ENCODE peak calls at places on chromosome 17, in nine cellular contexts. One of them, this sample, is unnamed.

GRCh38 chr17:30422171-30422570 is 43.4 kb downstream of the CPD start:
- DNase-seq in RWPE1: no peak
- DNase-seq in GM23248: no peak
- DNase-seq in T-helper 2 cell: no peak
- DNase-seq in SW480: no peak
- DNase-seq in stimulated activated CD8-positive, alpha-beta memory T cell treated with anti-CD3 and anti-CD28 coated beads, Interleukin-4, amount 100 ng/mL, for 24 hours: no peak
- DNase-seq in aorta: no peak
- DNase-seq in ELR: no peak
- DNase-seq in upper lobe of right lung: no peak
- DNase-seq in this sample: no peak

GRCh38 chr17:16464641-16465312 is 27.2 kb downstream of the LRRC75A start:
- DNase-seq in RWPE1: no peak
- DNase-seq in GM23248: no peak
- DNase-seq in T-helper 2 cell: no peak
- DNase-seq in SW480: no peak
- DNase-seq in stimulated activated CD8-positive, alpha-beta memory T cell treated with anti-CD3 and anti-CD28 coated beads, Interleukin-4, amount 100 ng/mL, for 24 hours: no peak
- DNase-seq in aorta: no peak
- DNase-seq in ELR: no peak
- DNase-seq in upper lobe of right lung: no peak
- DNase-seq in this sample: no peak

GRCh38 chr17:62933986-62934385 is 32.0 kb upstream of the TANC2 start:
- DNase-seq in RWPE1: no peak
- DNase-seq in GM23248: peak
- DNase-seq in T-helper 2 cell: no peak
- DNase-seq in SW480: no peak
- DNase-seq in stimulated activated CD8-positive, alpha-beta memory T cell treated with anti-CD3 and anti-CD28 coated beads, Interleukin-4, amount 100 ng/mL, for 24 hours: no peak
- DNase-seq in aorta: no peak
- DNase-seq in ELR: no peak
- DNase-seq in upper lobe of right lung: no peak
- DNase-seq in this sample: no peak

GRCh38 chr17:14289162-14289561 is 11.7 kb upstream of the HS3ST3B1 start:
- DNase-seq in RWPE1: no peak
- DNase-seq in GM23248: no peak
- DNase-seq in T-helper 2 cell: no peak
- DNase-seq in SW480: no peak
- DNase-seq in stimulated activated CD8-positive, alpha-beta memory T cell treated with anti-CD3 and anti-CD28 coated beads, Interleukin-4, amount 100 ng/mL, for 24 hours: no peak
- DNase-seq in aorta: no peak
- DNase-seq in ELR: no peak
- DNase-seq in upper lobe of right lung: no peak
- DNase-seq in this sample: no peak

GRCh38 chr17:75069783-75070182 is 18.0 kb upstream of the SLC16A5 start:
- DNase-seq in RWPE1: peak
- DNase-seq in GM23248: peak
- DNase-seq in T-helper 2 cell: peak
- DNase-seq in SW480: peak
- DNase-seq in stimulated activated CD8-positive, alpha-beta memory T cell treated with anti-CD3 and anti-CD28 coated beads, Interleukin-4, amount 100 ng/mL, for 24 hours: no peak
- DNase-seq in aorta: no peak
- DNase-seq in ELR: peak
- DNase-seq in upper lobe of right lung: no peak
- DNase-seq in this sample: no peak

GRCh38 chr17:71668807-71669206 is 452.0 kb upstream of the SOX9 start:
- DNase-seq in RWPE1: no peak
- DNase-seq in GM23248: no peak
- DNase-seq in T-helper 2 cell: no peak
- DNase-seq in SW480: no peak
- DNase-seq in stimulated activated CD8-positive, alpha-beta memory T cell treated with anti-CD3 and anti-CD28 coated beads, Interleukin-4, amount 100 ng/mL, for 24 hours: no peak
- DNase-seq in aorta: no peak
- DNase-seq in ELR: no peak
- DNase-seq in upper lobe of right lung: no peak
- DNase-seq in this sample: no peak

GRCh38 chr17:19753049-19753444 is 4.9 kb upstream of the ALDH3A1 start:
- DNase-seq in RWPE1: peak
- DNase-seq in GM23248: peak
- DNase-seq in T-helper 2 cell: no peak
- DNase-seq in SW480: peak
- DNase-seq in stimulated activated CD8-positive, alpha-beta memory T cell treated with anti-CD3 and anti-CD28 coated beads, Interleukin-4, amount 100 ng/mL, for 24 hours: no peak
- DNase-seq in aorta: peak
- DNase-seq in ELR: peak
- DNase-seq in upper lobe of right lung: peak
- DNase-seq in this sample: no peak

GRCh38 chr17:915416-916201 is 64.0 kb downstream of the NXN start:
- DNase-seq in RWPE1: no peak
- DNase-seq in GM23248: no peak
- DNase-seq in T-helper 2 cell: no peak
- DNase-seq in SW480: no peak
- DNase-seq in stimulated activated CD8-positive, alpha-beta memory T cell treated with anti-CD3 and anti-CD28 coated beads, Interleukin-4, amount 100 ng/mL, for 24 hours: no peak
- DNase-seq in aorta: no peak
- DNase-seq in ELR: no peak
- DNase-seq in upper lobe of right lung: no peak
- DNase-seq in this sample: no peak

GRCh38 chr17:73300392-73300791 is 11.4 kb downstream of the CDC42EP4 start:
- DNase-seq in RWPE1: no peak
- DNase-seq in GM23248: no peak
- DNase-seq in T-helper 2 cell: no peak
- DNase-seq in SW480: no peak
- DNase-seq in stimulated activated CD8-positive, alpha-beta memory T cell treated with anti-CD3 and anti-CD28 coated beads, Interleukin-4, amount 100 ng/mL, for 24 hours: no peak
- DNase-seq in aorta: no peak
- DNase-seq in ELR: no peak
- DNase-seq in upper lobe of right lung: no peak
- DNase-seq in this sample: no peak

GRCh38 chr17:32483451-32484019 is 3.3 kb upstream of the CDK5R1 start:
- DNase-seq in RWPE1: peak
- DNase-seq in GM23248: peak
- DNase-seq in T-helper 2 cell: peak
- DNase-seq in SW480: peak
- DNase-seq in stimulated activated CD8-positive, alpha-beta memory T cell treated with anti-CD3 and anti-CD28 coated beads, Interleukin-4, amount 100 ng/mL, for 24 hours: no peak
- DNase-seq in aorta: peak
- DNase-seq in ELR: peak
- DNase-seq in upper lobe of right lung: peak
- DNase-seq in this sample: no peak

GRCh38 chr17:28507567-28508195 is 1.5 kb downstream of the FOXN1 start:
- DNase-seq in RWPE1: peak
- DNase-seq in GM23248: peak
- DNase-seq in T-helper 2 cell: no peak
- DNase-seq in SW480: no peak
- DNase-seq in stimulated activated CD8-positive, alpha-beta memory T cell treated with anti-CD3 and anti-CD28 coated beads, Interleukin-4, amount 100 ng/mL, for 24 hours: no peak
- DNase-seq in aorta: no peak
- DNase-seq in ELR: no peak
- DNase-seq in upper lobe of right lung: no peak
- DNase-seq in this sample: no peak

GRCh38 chr17:65001409-65002045 is 55.0 kb downstream of the GNA13 start:
- DNase-seq in RWPE1: no peak
- DNase-seq in GM23248: no peak
- DNase-seq in T-helper 2 cell: no peak
- DNase-seq in SW480: no peak
- DNase-seq in stimulated activated CD8-positive, alpha-beta memory T cell treated with anti-CD3 and anti-CD28 coated beads, Interleukin-4, amount 100 ng/mL, for 24 hours: no peak
- DNase-seq in aorta: no peak
- DNase-seq in ELR: no peak
- DNase-seq in upper lobe of right lung: no peak
- DNase-seq in this sample: no peak

GRCh38 chr17:73401911-73402310 is 90.1 kb upstream of the CDC42EP4 start:
- DNase-seq in RWPE1: no peak
- DNase-seq in GM23248: no peak
- DNase-seq in T-helper 2 cell: peak
- DNase-seq in SW480: no peak
- DNase-seq in stimulated activated CD8-positive, alpha-beta memory T cell treated with anti-CD3 and anti-CD28 coated beads, Interleukin-4, amount 100 ng/mL, for 24 hours: no peak
- DNase-seq in aorta: peak
- DNase-seq in ELR: peak
- DNase-seq in upper lobe of right lung: no peak
- DNase-seq in this sample: no peak

GRCh38 chr17:77840576-77841160 is 117.8 kb upstream of the TNRC6C start:
- DNase-seq in RWPE1: no peak
- DNase-seq in GM23248: no peak
- DNase-seq in T-helper 2 cell: no peak
- DNase-seq in SW480: no peak
- DNase-seq in stimulated activated CD8-positive, alpha-beta memory T cell treated with anti-CD3 and anti-CD28 coated beads, Interleukin-4, amount 100 ng/mL, for 24 hours: no peak
- DNase-seq in aorta: no peak
- DNase-seq in ELR: no peak
- DNase-seq in upper lobe of right lung: peak
- DNase-seq in this sample: no peak

GRCh38 chr17:61384384-61385090 is 15.1 kb upstream of the TBX2 start:
- DNase-seq in RWPE1: no peak
- DNase-seq in GM23248: no peak
- DNase-seq in T-helper 2 cell: no peak
- DNase-seq in SW480: no peak
- DNase-seq in stimulated activated CD8-positive, alpha-beta memory T cell treated with anti-CD3 and anti-CD28 coated beads, Interleukin-4, amount 100 ng/mL, for 24 hours: no peak
- DNase-seq in aorta: no peak
- DNase-seq in ELR: no peak
- DNase-seq in upper lobe of right lung: no peak
- DNase-seq in this sample: no peak

GRCh38 chr17:65737451-65737850 is 176.0 kb upstream of the AXIN2 start:
- DNase-seq in RWPE1: no peak
- DNase-seq in GM23248: no peak
- DNase-seq in T-helper 2 cell: no peak
- DNase-seq in SW480: no peak
- DNase-seq in stimulated activated CD8-positive, alpha-beta memory T cell treated with anti-CD3 and anti-CD28 coated beads, Interleukin-4, amount 100 ng/mL, for 24 hours: no peak
- DNase-seq in aorta: no peak
- DNase-seq in ELR: no peak
- DNase-seq in upper lobe of right lung: no peak
- DNase-seq in this sample: no peak

GRCh38 chr17:77391668-77392375 is 251.1 kb downstream of the SEC14L1 start:
- DNase-seq in RWPE1: no peak
- DNase-seq in GM23248: peak
- DNase-seq in T-helper 2 cell: peak
- DNase-seq in SW480: peak
- DNase-seq in stimulated activated CD8-positive, alpha-beta memory T cell treated with anti-CD3 and anti-CD28 coated beads, Interleukin-4, amount 100 ng/mL, for 24 hours: no peak
- DNase-seq in aorta: peak
- DNase-seq in ELR: peak
- DNase-seq in upper lobe of right lung: no peak
- DNase-seq in this sample: no peak

GRCh38 chr17:20116683-20117309 is 107.6 kb downstream of the SPECC1 start:
- DNase-seq in RWPE1: peak
- DNase-seq in GM23248: peak
- DNase-seq in T-helper 2 cell: peak
- DNase-seq in SW480: peak
- DNase-seq in stimulated activated CD8-positive, alpha-beta memory T cell treated with anti-CD3 and anti-CD28 coated beads, Interleukin-4, amount 100 ng/mL, for 24 hours: peak
- DNase-seq in aorta: no peak
- DNase-seq in ELR: peak
- DNase-seq in upper lobe of right lung: no peak
- DNase-seq in this sample: no peak

GRCh38 chr17:28131592-28131991 is 89.1 kb downstream of the NLK start:
- DNase-seq in RWPE1: no peak
- DNase-seq in GM23248: no peak
- DNase-seq in T-helper 2 cell: no peak
- DNase-seq in SW480: no peak
- DNase-seq in stimulated activated CD8-positive, alpha-beta memory T cell treated with anti-CD3 and anti-CD28 coated beads, Interleukin-4, amount 100 ng/mL, for 24 hours: no peak
- DNase-seq in aorta: no peak
- DNase-seq in ELR: peak
- DNase-seq in upper lobe of right lung: no peak
- DNase-seq in this sample: no peak

GRCh38 chr17:3905017-3905486 is 11.2 kb downstream of the P2RX1 start:
- DNase-seq in RWPE1: no peak
- DNase-seq in GM23248: no peak
- DNase-seq in T-helper 2 cell: no peak
- DNase-seq in SW480: no peak
- DNase-seq in stimulated activated CD8-positive, alpha-beta memory T cell treated with anti-CD3 and anti-CD28 coated beads, Interleukin-4, amount 100 ng/mL, for 24 hours: no peak
- DNase-seq in aorta: peak
- DNase-seq in ELR: no peak
- DNase-seq in upper lobe of right lung: no peak
- DNase-seq in this sample: no peak

GRCh38 chr17:15279011-15279477 is 13.9 kb upstream of the PMP22 start:
- DNase-seq in RWPE1: peak
- DNase-seq in GM23248: peak
- DNase-seq in T-helper 2 cell: no peak
- DNase-seq in SW480: no peak
- DNase-seq in stimulated activated CD8-positive, alpha-beta memory T cell treated with anti-CD3 and anti-CD28 coated beads, Interleukin-4, amount 100 ng/mL, for 24 hours: no peak
- DNase-seq in aorta: no peak
- DNase-seq in ELR: peak
- DNase-seq in upper lobe of right lung: no peak
- DNase-seq in this sample: no peak

GRCh38 chr17:58083491-58084316 is 485 bp downstream of the DYNLL2 start:
- DNase-seq in RWPE1: peak
- DNase-seq in GM23248: peak
- DNase-seq in T-helper 2 cell: peak
- DNase-seq in SW480: peak
- DNase-seq in stimulated activated CD8-positive, alpha-beta memory T cell treated with anti-CD3 and anti-CD28 coated beads, Interleukin-4, amount 100 ng/mL, for 24 hours: peak
- DNase-seq in aorta: peak
- DNase-seq in ELR: peak
- DNase-seq in upper lobe of right lung: peak
- DNase-seq in this sample: peak

GRCh38 chr17:81086789-81087551 is 52.0 kb downstream of the BAIAP2 start:
- DNase-seq in RWPE1: peak
- DNase-seq in GM23248: no peak
- DNase-seq in T-helper 2 cell: peak
- DNase-seq in SW480: peak
- DNase-seq in stimulated activated CD8-positive, alpha-beta memory T cell treated with anti-CD3 and anti-CD28 coated beads, Interleukin-4, amount 100 ng/mL, for 24 hours: no peak
- DNase-seq in aorta: no peak
- DNase-seq in ELR: no peak
- DNase-seq in upper lobe of right lung: no peak
- DNase-seq in this sample: no peak

GRCh38 chr17:17025621-17026020 is 16.6 kb upstream of the MPRIP start:
- DNase-seq in RWPE1: no peak
- DNase-seq in GM23248: no peak
- DNase-seq in T-helper 2 cell: no peak
- DNase-seq in SW480: no peak
- DNase-seq in stimulated activated CD8-positive, alpha-beta memory T cell treated with anti-CD3 and anti-CD28 coated beads, Interleukin-4, amount 100 ng/mL, for 24 hours: no peak
- DNase-seq in aorta: no peak
- DNase-seq in ELR: no peak
- DNase-seq in upper lobe of right lung: no peak
- DNase-seq in this sample: no peak

GRCh38 chr17:27591986-27592385 is 39.0 kb upstream of the LGALS9 start:
- DNase-seq in RWPE1: no peak
- DNase-seq in GM23248: no peak
- DNase-seq in T-helper 2 cell: no peak
- DNase-seq in SW480: no peak
- DNase-seq in stimulated activated CD8-positive, alpha-beta memory T cell treated with anti-CD3 and anti-CD28 coated beads, Interleukin-4, amount 100 ng/mL, for 24 hours: no peak
- DNase-seq in aorta: no peak
- DNase-seq in ELR: no peak
- DNase-seq in upper lobe of right lung: no peak
- DNase-seq in this sample: no peak

GRCh38 chr17:16922386-16923096 is 49.4 kb downstream of the TNFRSF13B start:
- DNase-seq in RWPE1: no peak
- DNase-seq in GM23248: peak
- DNase-seq in T-helper 2 cell: peak
- DNase-seq in SW480: no peak
- DNase-seq in stimulated activated CD8-positive, alpha-beta memory T cell treated with anti-CD3 and anti-CD28 coated beads, Interleukin-4, amount 100 ng/mL, for 24 hours: no peak
- DNase-seq in aorta: no peak
- DNase-seq in ELR: peak
- DNase-seq in upper lobe of right lung: peak
- DNase-seq in this sample: no peak